ENCODE peak calls at places on chromosomes 13 and 19, in six cellular contexts. Q, R, T, J, F and A are unnamed samples.

GRCh38 chr13:50375792-50376191 is 360.5 kb downstream of the KCNRG start:
- DNase-seq in Q (peak), R (no peak), T (no peak), J (peak), F (peak), A (peak)

GRCh38 chr13:98582947-98583346 is 6.0 kb upstream of the STK24 start:
- DNase-seq in Q (no peak), R (no peak), T (no peak), J (no peak), F (no peak), A (no peak)

GRCh38 chr19:35545855-35546381 is 492 bp downstream of the TMEM147 start:
- DNase-seq in Q (no peak), R (no peak), T (peak), J (peak), F (no peak), A (peak)

GRCh38 chr19:15463865-15464371 is 426 bp downstream of the RASAL3 start:
- DNase-seq in Q (no peak), R (no peak), T (no peak), J (no peak), F (no peak), A (no peak)

GRCh38 chr19:35673121-35673804 is 6.9 kb downstream of the UPK1A start:
- DNase-seq in Q (peak), R (peak), T (no peak), J (peak), F (no peak), A (peak)

GRCh38 chr13:28467886-28468519 is 26.9 kb downstream of the FLT1 start:
- DNase-seq in Q (no peak), R (no peak), T (no peak), J (no peak), F (no peak), A (no peak)

GRCh38 chr13:99206873-99207272 is 6.2 kb downstream of the UBAC2 start:
- DNase-seq in Q (no peak), R (no peak), T (no peak), J (no peak), F (no peak), A (no peak)

GRCh38 chr19:47601180-47601904 is 7.6 kb upstream of the BICRA start:
- DNase-seq in Q (no peak), R (no peak), T (peak), J (no peak), F (no peak), A (no peak)

GRCh38 chr13:32136061-32136460 is 104.5 kb downstream of the FRY start:
- DNase-seq in Q (no peak), R (no peak), T (no peak), J (no peak), F (no peak), A (no peak)

GRCh38 chr19:53365899-53366493 is 491 bp downstream of the ZNF525 start:
- DNase-seq in Q (no peak), R (peak), T (no peak), J (no peak), F (no peak), A (no peak)

GRCh38 chr13:28582225-28582891 is 76.6 kb upstream of the POMP start:
- DNase-seq in Q (no peak), R (peak), T (no peak), J (peak), F (no peak), A (no peak)

GRCh38 chr19:4570423-4570822 is 10.9 kb upstream of the SEMA6B start:
- DNase-seq in Q (no peak), R (no peak), T (no peak), J (no peak), F (no peak), A (no peak)

GRCh38 chr19:3699071-3699740 is 1.1 kb downstream of the PIP5K1C start:
- DNase-seq in Q (peak), R (no peak), T (no peak), J (peak), F (no peak), A (peak)

GRCh38 chr13:34816118-34816517 is 126.0 kb upstream of the NBEA start:
- DNase-seq in Q (no peak), R (no peak), T (no peak), J (no peak), F (no peak), A (no peak)

GRCh38 chr13:31731923-31732322 is 7.4 kb upstream of the RXFP2 start:
- DNase-seq in Q (no peak), R (no peak), T (no peak), J (no peak), F (no peak), A (peak)

GRCh38 chr13:98974053-98974452 is 3.8 kb downstream of the DOCK9 start:
- DNase-seq in Q (no peak), R (no peak), T (no peak), J (no peak), F (no peak), A (no peak)

GRCh38 chr19:5225486-5226345 is 114.9 kb downstream of the PTPRS start:
- DNase-seq in Q (no peak), R (peak), T (no peak), J (no peak), F (no peak), A (no peak)

GRCh38 chr13:96216543-96216942 is 126.6 kb downstream of the HS6ST3 start:
- DNase-seq in Q (no peak), R (no peak), T (no peak), J (no peak), F (no peak), A (no peak)

GRCh38 chr19:13074378-13074777 is 28.3 kb downstream of the LYL1 start:
- DNase-seq in Q (no peak), R (no peak), T (no peak), J (no peak), F (no peak), A (no peak)

GRCh38 chr19:30419581-30420180 is 47.5 kb downstream of the ZNF536 start:
- DNase-seq in Q (no peak), R (no peak), T (no peak), J (no peak), F (no peak), A (peak)

GRCh38 chr19:57583521-57584416 is at the start of gene ZIK1:
- DNase-seq in Q (peak), R (peak), T (peak), J (peak), F (peak), A (peak)

GRCh38 chr19:33419763-33420080 is 46.2 kb downstream of the CEBPG start:
- DNase-seq in Q (no peak), R (peak), T (no peak), J (no peak), F (no peak), A (no peak)

GRCh38 chr19:31261019-31261595 is 88.1 kb downstream of the TSHZ3 start:
- DNase-seq in Q (no peak), R (no peak), T (no peak), J (no peak), F (no peak), A (no peak)

GRCh38 chr19:5743640-5744039 is 23.2 kb downstream of the CATSPERD start:
- DNase-seq in Q (peak), R (no peak), T (no peak), J (no peak), F (no peak), A (no peak)

GRCh38 chr13:33015275-33015674 is 948 bp upstream of the KL start:
- DNase-seq in Q (no peak), R (no peak), T (no peak), J (no peak), F (no peak), A (no peak)

GRCh38 chr13:98466634-98467236 is 110.2 kb downstream of the STK24 start:
- DNase-seq in Q (peak), R (peak), T (peak), J (peak), F (no peak), A (peak)

GRCh38 chr19:35135389-35135909 is 590 bp upstream of the LGI4 start:
- DNase-seq in Q (peak), R (peak), T (peak), J (peak), F (no peak), A (peak)

GRCh38 chr13:40640202-40640601 is 26.2 kb downstream of the FOXO1 start:
- DNase-seq in Q (no peak), R (no peak), T (no peak), J (no peak), F (no peak), A (no peak)

GRCh38 chr13:103178986-103179695 is 112.9 kb upstream of the SLC10A2 start:
- DNase-seq in Q (no peak), R (no peak), T (no peak), J (no peak), F (no peak), A (peak)

GRCh38 chr13:110991991-110992508 is 77.2 kb upstream of the ANKRD10 start:
- DNase-seq in Q (no peak), R (no peak), T (no peak), J (no peak), F (no peak), A (no peak)

GRCh38 chr13:22082437-22083100 is 411.7 kb downstream of the FGF9 start:
- DNase-seq in Q (no peak), R (no peak), T (no peak), J (no peak), F (no peak), A (no peak)

GRCh38 chr13:30038884-30039283 is 188.5 kb upstream of the UBL3 start:
- DNase-seq in Q (peak), R (no peak), T (no peak), J (no peak), F (no peak), A (peak)

GRCh38 chr19:51337861-51338562 is 3.9 kb downstream of the VSIG10L start:
- DNase-seq in Q (no peak), R (no peak), T (no peak), J (no peak), F (no peak), A (no peak)
- H3K4me3 ChIP-seq in Q (no peak), R (no peak), T (no peak), J (no peak), F (no peak), A (no peak)

GRCh38 chr19:10501971-10502523 is 1.1 kb downstream of the KEAP1 start:
- DNase-seq in Q (peak), R (peak), T (peak), J (peak), F (no peak), A (peak)
- TF ChIP-seq CTCF in Q (no peak), R (peak), T (no peak), J (no peak), F (peak), A (no peak)

GRCh38 chr19:17616961-17617806 is 61.7 kb downstream of the COLGALT1 start:
- DNase-seq in Q (no peak), R (no peak), T (no peak), J (no peak), F (no peak), A (no peak)
- H3K4me3 ChIP-seq in Q (no peak), R (no peak), T (no peak), J (no peak), F (no peak), A (no peak)

DNA sequence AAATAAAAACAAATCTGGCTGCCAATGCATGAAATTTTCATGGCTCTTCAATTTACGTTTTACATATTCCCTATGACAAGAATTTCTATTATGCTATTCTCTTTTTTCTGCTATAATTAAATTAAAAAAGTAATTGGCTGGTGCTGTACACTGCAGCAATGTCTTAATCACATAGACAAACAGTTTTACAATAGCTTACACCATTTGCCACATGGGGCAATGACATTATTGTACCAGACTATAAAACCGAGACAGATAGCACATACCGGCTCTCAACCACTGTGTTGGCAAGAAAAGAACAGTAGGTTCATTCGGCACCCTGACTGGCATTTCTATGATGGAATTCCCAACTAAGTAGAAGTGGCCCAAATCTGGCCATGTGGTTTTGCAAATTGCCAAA is 67.7 kb downstream of the DACH1 start:
- DNase-seq in Q (no peak), R (no peak), T (no peak), J (no peak), F (no peak), A (no peak)
- TF ChIP-seq CTCF in Q (no peak), R (no peak), T (no peak), J (no peak), F (no peak), A (no peak)

GRCh38 chr19:41957838-41958366 is 1.2 kb downstream of the RABAC1 start:
- DNase-seq in Q (peak), R (peak), T (peak), J (peak), F (peak), A (peak)
- H3K4me3 ChIP-seq in Q (peak), R (no peak), T (peak), J (peak), F (peak), A (peak)

GRCh38 chr19:1177322-1178114 is 3.5 kb upstream of the SBNO2 start:
- DNase-seq in Q (peak), R (no peak), T (no peak), J (peak), F (peak), A (peak)
- TF ChIP-seq CTCF in Q (peak), R (peak), T (no peak), J (peak), F (peak), A (peak)